ENCODE peak calls at places on chromosomes 7 and 10, in six cellular contexts. One of them, this sample, is unnamed.

GRCh38 chr10:116542007-116542677 is 3.6 kb upstream of the PNLIP start:
- DNase-seq in AG09309: no peak
- DNase-seq in fibroblast of the aortic adventitia: no peak
- DNase-seq in heart right ventricle: no peak
- DNase-seq in neural progenitor cell: no peak
- DNase-seq in cardiac fibroblast: no peak
- DNase-seq in this sample: no peak

GRCh38 chr7:158495780-158496179 is 91.8 kb downstream of the PTPRN2 start:
- DNase-seq in AG09309: no peak
- DNase-seq in fibroblast of the aortic adventitia: no peak
- DNase-seq in heart right ventricle: no peak
- DNase-seq in neural progenitor cell: peak
- DNase-seq in cardiac fibroblast: peak
- DNase-seq in this sample: peak

GRCh38 chr7:139909379-139910050 is 80.5 kb downstream of the TBXAS1 start:
- DNase-seq in AG09309: no peak
- DNase-seq in fibroblast of the aortic adventitia: peak
- DNase-seq in heart right ventricle: no peak
- DNase-seq in neural progenitor cell: no peak
- DNase-seq in cardiac fibroblast: peak
- DNase-seq in this sample: peak

GRCh38 chr10:99630439-99630838 is 10.2 kb upstream of the SLC25A28 start:
- DNase-seq in AG09309: peak
- DNase-seq in fibroblast of the aortic adventitia: peak
- DNase-seq in heart right ventricle: no peak
- DNase-seq in neural progenitor cell: peak
- DNase-seq in cardiac fibroblast: peak
- DNase-seq in this sample: peak

GRCh38 chr7:123652406-123652805 is 3.3 kb upstream of the LMOD2 start:
- DNase-seq in AG09309: no peak
- DNase-seq in fibroblast of the aortic adventitia: peak
- DNase-seq in heart right ventricle: no peak
- DNase-seq in neural progenitor cell: no peak
- DNase-seq in cardiac fibroblast: no peak
- DNase-seq in this sample: no peak

GRCh38 chr7:13727279-13727678 is 262.2 kb downstream of the ETV1 start:
- DNase-seq in AG09309: no peak
- DNase-seq in fibroblast of the aortic adventitia: peak
- DNase-seq in heart right ventricle: no peak
- DNase-seq in neural progenitor cell: no peak
- DNase-seq in cardiac fibroblast: no peak
- DNase-seq in this sample: peak

GRCh38 chr7:135238112-135238744 is 4.6 kb downstream of the STRA8 start:
- DNase-seq in AG09309: no peak
- DNase-seq in fibroblast of the aortic adventitia: no peak
- DNase-seq in heart right ventricle: no peak
- DNase-seq in neural progenitor cell: no peak
- DNase-seq in cardiac fibroblast: no peak
- DNase-seq in this sample: no peak

GRCh38 chr7:157513682-157514081 is 176.9 kb downstream of the DNAJB6 start:
- DNase-seq in AG09309: no peak
- DNase-seq in fibroblast of the aortic adventitia: no peak
- DNase-seq in heart right ventricle: no peak
- DNase-seq in neural progenitor cell: no peak
- DNase-seq in cardiac fibroblast: no peak
- DNase-seq in this sample: no peak

GRCh38 chr10:113639966-113640365 is 23.9 kb downstream of the NRAP start:
- DNase-seq in AG09309: no peak
- DNase-seq in fibroblast of the aortic adventitia: no peak
- DNase-seq in heart right ventricle: no peak
- DNase-seq in neural progenitor cell: no peak
- DNase-seq in cardiac fibroblast: no peak
- DNase-seq in this sample: no peak

GRCh38 chr7:95045236-95045923 is 138.0 kb downstream of the PPP1R9A start:
- DNase-seq in AG09309: no peak
- DNase-seq in fibroblast of the aortic adventitia: peak
- DNase-seq in heart right ventricle: no peak
- DNase-seq in neural progenitor cell: peak
- DNase-seq in cardiac fibroblast: peak
- DNase-seq in this sample: peak

GRCh38 chr10:21972584-21972983 is 30.9 kb downstream of the DNAJC1 start:
- DNase-seq in AG09309: no peak
- DNase-seq in fibroblast of the aortic adventitia: no peak
- DNase-seq in heart right ventricle: no peak
- DNase-seq in neural progenitor cell: no peak
- DNase-seq in cardiac fibroblast: no peak
- DNase-seq in this sample: no peak

GRCh38 chr7:48337012-48337621 is 165.9 kb downstream of the ABCA13 start:
- DNase-seq in AG09309: no peak
- DNase-seq in fibroblast of the aortic adventitia: peak
- DNase-seq in heart right ventricle: no peak
- DNase-seq in neural progenitor cell: peak
- DNase-seq in cardiac fibroblast: peak
- DNase-seq in this sample: peak

GRCh38 chr7:99001482-99002145 is 123.3 kb downstream of the TRRAP start:
- DNase-seq in AG09309: no peak
- DNase-seq in fibroblast of the aortic adventitia: no peak
- DNase-seq in heart right ventricle: no peak
- DNase-seq in neural progenitor cell: no peak
- DNase-seq in cardiac fibroblast: no peak
- DNase-seq in this sample: peak

GRCh38 chr10:69936091-69936490 is 116.6 kb upstream of the MACROH2A2 start:
- DNase-seq in AG09309: no peak
- DNase-seq in fibroblast of the aortic adventitia: no peak
- DNase-seq in heart right ventricle: no peak
- DNase-seq in neural progenitor cell: peak
- DNase-seq in cardiac fibroblast: no peak
- DNase-seq in this sample: peak

GRCh38 chr7:157329447-157329846 is 7.4 kb upstream of the DNAJB6 start:
- DNase-seq in AG09309: no peak
- DNase-seq in fibroblast of the aortic adventitia: no peak
- DNase-seq in heart right ventricle: no peak
- DNase-seq in neural progenitor cell: no peak
- DNase-seq in cardiac fibroblast: no peak
- DNase-seq in this sample: no peak

GRCh38 chr10:31977440-31978157 is 49.0 kb upstream of the ARHGAP12 start:
- DNase-seq in AG09309: peak
- DNase-seq in fibroblast of the aortic adventitia: peak
- DNase-seq in heart right ventricle: no peak
- DNase-seq in neural progenitor cell: no peak
- DNase-seq in cardiac fibroblast: peak
- DNase-seq in this sample: peak

GRCh38 chr10:60397792-60398191 is 8.1 kb upstream of the ANK3 start:
- DNase-seq in AG09309: no peak
- DNase-seq in fibroblast of the aortic adventitia: no peak
- DNase-seq in heart right ventricle: no peak
- DNase-seq in neural progenitor cell: no peak
- DNase-seq in cardiac fibroblast: no peak
- DNase-seq in this sample: peak

GRCh38 chr7:156308976-156309620 is 331.5 kb upstream of the RNF32 start:
- DNase-seq in AG09309: no peak
- DNase-seq in fibroblast of the aortic adventitia: no peak
- DNase-seq in heart right ventricle: no peak
- DNase-seq in neural progenitor cell: no peak
- DNase-seq in cardiac fibroblast: no peak
- DNase-seq in this sample: no peak

GRCh38 chr10:127798116-127798515 is 61.1 kb downstream of the FOXI2 start:
- DNase-seq in AG09309: no peak
- DNase-seq in fibroblast of the aortic adventitia: no peak
- DNase-seq in heart right ventricle: no peak
- DNase-seq in neural progenitor cell: no peak
- DNase-seq in cardiac fibroblast: no peak
- DNase-seq in this sample: peak

GRCh38 chr10:113825791-113826190 is 28.1 kb downstream of the DCLRE1A start:
- DNase-seq in AG09309: no peak
- DNase-seq in fibroblast of the aortic adventitia: no peak
- DNase-seq in heart right ventricle: no peak
- DNase-seq in neural progenitor cell: no peak
- DNase-seq in cardiac fibroblast: no peak
- DNase-seq in this sample: no peak

GRCh38 chr10:92404592-92404991 is 113.6 kb downstream of the MARCHF5 start:
- DNase-seq in AG09309: no peak
- DNase-seq in fibroblast of the aortic adventitia: no peak
- DNase-seq in heart right ventricle: no peak
- DNase-seq in neural progenitor cell: no peak
- DNase-seq in cardiac fibroblast: no peak
- DNase-seq in this sample: no peak

GRCh38 chr10:45420453-45421192 is 46.6 kb downstream of the ALOX5 start:
- DNase-seq in AG09309: no peak
- DNase-seq in fibroblast of the aortic adventitia: peak
- DNase-seq in heart right ventricle: peak
- DNase-seq in neural progenitor cell: no peak
- DNase-seq in cardiac fibroblast: peak
- DNase-seq in this sample: peak

GRCh38 chr7:151086802-151087246 is 549 bp downstream of the AGAP3 start:
- DNase-seq in AG09309: no peak
- DNase-seq in fibroblast of the aortic adventitia: no peak
- DNase-seq in heart right ventricle: no peak
- DNase-seq in neural progenitor cell: peak
- DNase-seq in cardiac fibroblast: no peak
- DNase-seq in this sample: peak

GRCh38 chr10:24207781-24208611 is 942 bp upstream of the KIAA1217 start:
- DNase-seq in AG09309: no peak
- DNase-seq in fibroblast of the aortic adventitia: peak
- DNase-seq in heart right ventricle: no peak
- DNase-seq in neural progenitor cell: peak
- DNase-seq in cardiac fibroblast: peak
- DNase-seq in this sample: peak

GRCh38 chr10:33412261-33413092 is 78.0 kb upstream of the NRP1 start:
- DNase-seq in AG09309: peak
- DNase-seq in fibroblast of the aortic adventitia: peak
- DNase-seq in heart right ventricle: no peak
- DNase-seq in neural progenitor cell: no peak
- DNase-seq in cardiac fibroblast: peak
- DNase-seq in this sample: peak

DNA sequence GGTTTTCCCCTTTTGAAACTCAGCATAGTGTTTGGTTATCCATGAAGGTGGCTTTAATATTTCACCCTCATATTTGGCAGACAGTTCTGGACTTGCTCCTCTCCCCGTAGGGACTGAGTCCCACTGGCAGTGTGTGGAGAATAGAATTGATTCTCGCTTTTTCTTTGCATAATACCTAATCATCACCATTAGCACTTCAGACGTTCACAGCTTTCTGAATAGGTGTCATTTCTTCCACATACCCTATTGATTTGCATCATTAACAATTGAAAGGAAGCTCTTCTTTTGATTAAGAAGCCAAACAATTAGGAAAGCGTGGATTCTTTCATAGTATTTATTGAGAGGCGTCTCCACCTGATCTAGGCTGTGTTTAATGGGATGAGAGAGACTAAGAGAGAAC is 250.1 kb upstream of the C7orf33 start:
- DNase-seq in AG09309: no peak
- DNase-seq in fibroblast of the aortic adventitia: no peak
- DNase-seq in heart right ventricle: no peak
- DNase-seq in neural progenitor cell: no peak
- DNase-seq in cardiac fibroblast: no peak
- DNase-seq in this sample: no peak
- H3K4me3 ChIP-seq in AG09309: no peak
- H3K4me3 ChIP-seq in fibroblast of the aortic adventitia: no peak
- H3K4me3 ChIP-seq in heart right ventricle: no peak
- H3K4me3 ChIP-seq in neural progenitor cell: peak
- H3K4me3 ChIP-seq in cardiac fibroblast: no peak
- H3K4me3 ChIP-seq in this sample: no peak

GRCh38 chr10:48366261-48366660 is 59.8 kb downstream of the MAPK8 start:
- DNase-seq in AG09309: no peak
- DNase-seq in fibroblast of the aortic adventitia: no peak
- DNase-seq in heart right ventricle: no peak
- DNase-seq in neural progenitor cell: no peak
- DNase-seq in cardiac fibroblast: peak
- DNase-seq in this sample: peak

GRCh38 chr10:48364659-48365405 is 58.4 kb downstream of the MAPK8 start:
- DNase-seq in AG09309: no peak
- DNase-seq in fibroblast of the aortic adventitia: peak
- DNase-seq in heart right ventricle: no peak
- DNase-seq in neural progenitor cell: no peak
- DNase-seq in cardiac fibroblast: peak
- DNase-seq in this sample: peak

GRCh38 chr10:48361201-48361600 is 54.7 kb downstream of the MAPK8 start:
- DNase-seq in AG09309: no peak
- DNase-seq in fibroblast of the aortic adventitia: no peak
- DNase-seq in heart right ventricle: no peak
- DNase-seq in neural progenitor cell: no peak
- DNase-seq in cardiac fibroblast: no peak
- DNase-seq in this sample: no peak

GRCh38 chr10:48365668-48366067 is 59.2 kb downstream of the MAPK8 start:
- DNase-seq in AG09309: no peak
- DNase-seq in fibroblast of the aortic adventitia: no peak
- DNase-seq in heart right ventricle: no peak
- DNase-seq in neural progenitor cell: no peak
- DNase-seq in cardiac fibroblast: no peak
- DNase-seq in this sample: no peak

GRCh38 chr10:48363617-48364355 is 57.3 kb downstream of the MAPK8 start:
- DNase-seq in AG09309: peak
- DNase-seq in fibroblast of the aortic adventitia: peak
- DNase-seq in heart right ventricle: no peak
- DNase-seq in neural progenitor cell: peak
- DNase-seq in cardiac fibroblast: peak
- DNase-seq in this sample: peak
- TF ChIP-seq CTCF in AG09309: peak
- TF ChIP-seq CTCF in fibroblast of the aortic adventitia: peak
- TF ChIP-seq CTCF in heart right ventricle: peak
- TF ChIP-seq CTCF in neural progenitor cell: peak
- TF ChIP-seq CTCF in cardiac fibroblast: peak
- TF ChIP-seq CTCF in this sample: peak

DNA sequence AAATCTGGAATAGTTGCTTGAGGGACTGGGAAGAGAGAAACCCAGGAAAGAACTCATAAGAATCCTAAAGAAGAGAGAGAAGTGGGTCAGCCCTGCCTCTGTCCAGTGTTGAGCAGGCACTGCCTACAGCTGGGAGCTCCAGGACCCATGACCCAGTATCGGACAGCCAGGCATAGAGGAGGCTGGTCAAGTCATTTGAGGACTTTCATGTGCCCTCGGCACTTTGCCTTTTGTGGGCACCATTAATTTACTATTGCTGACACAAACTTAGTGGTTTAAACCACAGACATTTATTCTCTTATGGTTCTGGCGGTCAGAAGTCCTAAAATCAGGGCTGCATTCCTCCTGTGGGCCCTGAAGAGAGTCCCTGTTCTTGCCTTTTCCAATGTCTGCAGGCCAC is 60.3 kb downstream of the CPXM2 start:
- DNase-seq in AG09309: no peak
- DNase-seq in fibroblast of the aortic adventitia: no peak
- DNase-seq in heart right ventricle: no peak
- DNase-seq in neural progenitor cell: no peak
- DNase-seq in cardiac fibroblast: no peak
- DNase-seq in this sample: no peak
- H3K4me3 ChIP-seq in AG09309: no peak
- H3K4me3 ChIP-seq in fibroblast of the aortic adventitia: no peak
- H3K4me3 ChIP-seq in heart right ventricle: no peak
- H3K4me3 ChIP-seq in neural progenitor cell: no peak
- H3K4me3 ChIP-seq in cardiac fibroblast: no peak
- H3K4me3 ChIP-seq in this sample: no peak

DNA sequence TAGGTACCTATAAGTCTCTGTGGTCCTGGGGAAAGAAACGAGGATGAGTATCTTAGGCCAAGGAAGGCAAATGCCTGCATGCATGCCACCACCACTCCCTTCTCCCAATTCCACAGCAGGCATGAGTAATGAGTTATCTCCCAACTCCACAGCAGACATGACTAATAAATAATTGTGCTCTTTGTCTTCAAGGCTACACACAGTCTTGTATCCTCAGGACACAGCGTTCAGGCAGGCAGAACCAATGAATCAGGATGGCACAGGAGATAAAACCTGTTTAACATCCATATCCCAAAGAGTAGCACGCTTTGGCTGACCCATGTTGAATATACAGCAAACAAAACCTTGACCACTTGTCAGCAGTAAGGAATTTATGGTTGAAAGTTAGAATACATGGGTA is 229.7 kb upstream of the NFE2L3 start:
- DNase-seq in AG09309: no peak
- DNase-seq in fibroblast of the aortic adventitia: no peak
- DNase-seq in heart right ventricle: no peak
- DNase-seq in neural progenitor cell: no peak
- DNase-seq in cardiac fibroblast: no peak
- DNase-seq in this sample: no peak
- TF ChIP-seq CTCF in AG09309: no peak
- TF ChIP-seq CTCF in fibroblast of the aortic adventitia: no peak
- TF ChIP-seq CTCF in heart right ventricle: no peak
- TF ChIP-seq CTCF in neural progenitor cell: no peak
- TF ChIP-seq CTCF in cardiac fibroblast: no peak
- TF ChIP-seq CTCF in this sample: no peak

This sample was measured in choroid plexus epithelial cell.